ENCODE peak calls at places on chromosome 15, in six cellular contexts. W is GM10248; P is effector CD4-positive, alpha-beta T cell; K is T-helper 17 cell; N is HFFc6; I is amniotic stem cell. Y is an unnamed sample.

GRCh38 chr15:58556541-58556940 is 124.8 kb downstream of the LIPC start:
- DNase-seq in W (no peak), P (no peak), K (no peak), N (no peak), I (no peak), Y (no peak)

GRCh38 chr15:70722266-70723123 is 40.9 kb downstream of the UACA start:
- DNase-seq in W (peak), P (no peak), K (no peak), N (peak), I (no peak), Y (no peak)

GRCh38 chr15:65867244-65867643 is 2.0 kb upstream of the RAB11A start:
- DNase-seq in W (no peak), P (no peak), K (no peak), N (no peak), I (no peak), Y (no peak)

GRCh38 chr15:100704281-100705055 is 102.1 kb downstream of the ASB7 start:
- DNase-seq in W (no peak), P (no peak), K (no peak), N (peak), I (no peak), Y (no peak)

GRCh38 chr15:40838756-40839155 is 5.1 kb upstream of the SPINT1 start:
- DNase-seq in W (no peak), P (no peak), K (no peak), N (peak), I (no peak), Y (no peak)

GRCh38 chr15:99708563-99708962 is 24.7 kb downstream of the LYSMD4 start:
- DNase-seq in W (no peak), P (no peak), K (no peak), N (peak), I (peak), Y (no peak)

GRCh38 chr15:90895571-90896117 is 7.5 kb upstream of the MAN2A2 start:
- DNase-seq in W (no peak), P (no peak), K (no peak), N (no peak), I (no peak), Y (no peak)

GRCh38 chr15:49460411-49460941 is 37.4 kb downstream of the FGF7 start:
- DNase-seq in W (no peak), P (no peak), K (no peak), N (no peak), I (no peak), Y (no peak)

GRCh38 chr15:89587955-89588354 is 12.7 kb downstream of the TICRR start:
- DNase-seq in W (no peak), P (no peak), K (no peak), N (peak), I (no peak), Y (no peak)

GRCh38 chr15:68608206-68608843 is 29.5 kb downstream of the CORO2B start:
- DNase-seq in W (no peak), P (no peak), K (no peak), N (no peak), I (no peak), Y (no peak)

GRCh38 chr15:77395013-77395774 is 24.7 kb downstream of the PEAK1 start:
- DNase-seq in W (no peak), P (no peak), K (no peak), N (no peak), I (no peak), Y (no peak)

GRCh38 chr15:43150171-43150929 is 17.0 kb downstream of the TMEM62 start:
- DNase-seq in W (no peak), P (no peak), K (no peak), N (peak), I (peak), Y (no peak)

GRCh38 chr15:42226648-42227047 is 18.5 kb upstream of the VPS39 start:
- DNase-seq in W (no peak), P (no peak), K (no peak), N (no peak), I (no peak), Y (no peak)

GRCh38 chr15:38378162-38378560 is 75.8 kb upstream of the FAM98B start:
- DNase-seq in W (no peak), P (no peak), K (no peak), N (no peak), I (no peak), Y (no peak)

GRCh38 chr15:71705151-71705550 is 105.2 kb upstream of the NR2E3 start:
- DNase-seq in W (no peak), P (no peak), K (no peak), N (peak), I (no peak), Y (no peak)

GRCh38 chr15:77107531-77108355 is 36.8 kb upstream of the TSPAN3 start:
- DNase-seq in W (peak), P (no peak), K (no peak), N (peak), I (no peak), Y (no peak)

GRCh38 chr15:70438776-70439175 is 324.6 kb downstream of the UACA start:
- DNase-seq in W (no peak), P (no peak), K (no peak), N (no peak), I (no peak), Y (no peak)

GRCh38 chr15:96285306-96285705 is 45.2 kb upstream of the NR2F2 start:
- DNase-seq in W (no peak), P (no peak), K (no peak), N (peak), I (peak), Y (no peak)

Y was measured in stimulated activated CD8-positive, alpha-beta memory T cell treated with anti-CD3 and anti-CD28 coated beads, Interleukin-12 subunit alpha, Interleukin-12 subunit beta, amount 100 ng/mL, for 4 hours.